ENCODE peak calls at places on chromosome 16, in seven cellular contexts. T is kidney; N is CD8-positive, alpha-beta T cell; V is body of pancreas; J is right lobe of liver; P is uterus; H is tibial artery. M is an unnamed sample.

GRCh38 chr16:82037251-82037650 is 2.2 kb downstream of the HSD17B2 start:
- DNase-seq in T (no peak), N (no peak), V (no peak), J (no peak), P (no peak), H (no peak), M (no peak)

GRCh38 chr16:92431-93339 is 14.7 kb downstream of the MPG start:
- DNase-seq in T (no peak), N (no peak), V (no peak), J (no peak), P (no peak), H (no peak), M (no peak)

GRCh38 chr16:51500306-51500705 is 349.2 kb upstream of the SALL1 start:
- DNase-seq in T (no peak), N (no peak), V (no peak), J (no peak), P (no peak), H (no peak), M (no peak)

GRCh38 chr16:3020247-3020603 is at the start of gene TNFRSF12A:
- DNase-seq in T (peak; percentile 92), N (peak; percentile 65), V (peak; percentile 89), J (peak; percentile 81), P (peak; percentile 80), H (peak; percentile 70), M (no peak)

GRCh38 chr16:88062341-88062861 is 111.2 kb downstream of the BANP start:
- DNase-seq in T (peak; percentile 88), N (no peak), V (no peak), J (no peak), P (peak; percentile 56), H (peak; percentile 55), M (peak; percentile 78)

GRCh38 chr16:8903004-8903403 is 20.9 kb downstream of the LITAFD start:
- DNase-seq in T (no peak), N (no peak), V (no peak), J (no peak), P (no peak), H (no peak), M (no peak)

GRCh38 chr16:81623365-81624102 is 155.6 kb upstream of the PLCG2 start:
- DNase-seq in T (no peak), N (peak; percentile 72), V (no peak), J (no peak), P (no peak), H (no peak), M (no peak)

GRCh38 chr16:86931410-86931941 is 353.1 kb downstream of the FOXL1 start:
- DNase-seq in T (peak; percentile 79), N (no peak), V (no peak), J (no peak), P (no peak), H (peak; percentile 47), M (no peak)

GRCh38 chr16:30985401-30986128 is 558 bp downstream of the HSD3B7 start:
- DNase-seq in T (peak; percentile 93), N (no peak), V (peak; percentile 92), J (peak; percentile 86), P (peak; percentile 37), H (peak; percentile 48), M (no peak)

GRCh38 chr16:27480761-27481160 is 69.0 kb downstream of the GTF3C1 start:
- DNase-seq in T (peak; percentile 38), N (no peak), V (no peak), J (no peak), P (no peak), H (no peak), M (no peak)

DNA sequence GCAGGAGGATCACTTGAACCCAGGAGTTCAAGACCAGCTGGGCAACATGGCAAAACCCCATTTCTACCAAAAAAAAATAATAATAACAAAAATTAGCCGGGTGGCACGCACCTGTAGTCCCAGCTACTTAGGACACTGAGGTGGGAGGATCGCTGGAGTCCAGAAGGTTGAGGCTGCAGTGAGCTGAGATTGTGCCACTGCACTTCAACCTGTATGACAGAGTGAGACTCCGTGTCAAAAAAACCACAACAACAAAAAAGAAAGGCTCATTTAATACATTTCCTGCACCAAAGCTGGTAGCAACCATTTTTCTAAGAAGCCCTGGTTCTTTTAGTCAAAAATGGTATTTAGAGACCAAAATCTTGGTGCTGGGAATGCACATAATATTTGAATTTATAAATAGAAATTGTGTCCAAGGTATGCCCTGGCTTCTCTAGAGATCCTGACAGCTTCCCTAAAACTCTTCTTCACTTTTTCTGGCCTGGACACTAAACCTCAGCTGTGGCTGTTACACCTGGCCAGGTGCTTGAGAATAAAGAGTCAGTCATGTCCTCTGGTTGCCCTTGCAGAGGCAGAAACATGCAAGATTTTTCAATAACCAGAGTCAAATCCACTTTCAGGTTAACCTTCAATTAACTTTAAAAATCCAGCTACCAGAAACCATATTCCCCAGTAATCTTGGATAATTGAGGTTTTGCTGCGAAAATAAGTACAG is 35.9 kb downstream of the SCNN1B start:
- DNase-seq in T (no peak), N (no peak), V (no peak), J (no peak), P (no peak), H (no peak), M (no peak)
- H3K4me1 ChIP-seq in T (no peaks in the 10 kb centered on the region), N (no peaks in the 10 kb centered on the region), V (peaks cover 19% of the 10 kb centered on the region), J (no peaks in the 10 kb centered on the region), P (no peaks in the 10 kb centered on the region), H (no peaks in the 10 kb centered on the region), M (peaks cover 5% of the 10 kb centered on the region)

GRCh38 chr16:1343428-1344242 is 8.0 kb downstream of the TSR3 start:
- DNase-seq in T (no peak), N (no peak), V (no peak), J (no peak), P (no peak), H (no peak), M (no peak)

GRCh38 chr16:1342526-1343427 is 8.9 kb downstream of the TSR3 start:
- DNase-seq in T (peak; percentile 99), N (peak; percentile 93), V (peak; percentile 100), J (peak; percentile 99), P (peak; percentile 67), H (peak; percentile 84), M (peak; percentile 94)

GRCh38 chr16:1340730-1341494 is 7.5 kb downstream of the BAIAP3 start:
- DNase-seq in T (no peak), N (no peak), V (no peak), J (no peak), P (no peak), H (no peak), M (no peak)

GRCh38 chr16:1338855-1339675 is 5.6 kb downstream of the BAIAP3 start:
- DNase-seq in T (no peak), N (no peak), V (no peak), J (no peak), P (no peak), H (no peak), M (no peak)

DNA sequence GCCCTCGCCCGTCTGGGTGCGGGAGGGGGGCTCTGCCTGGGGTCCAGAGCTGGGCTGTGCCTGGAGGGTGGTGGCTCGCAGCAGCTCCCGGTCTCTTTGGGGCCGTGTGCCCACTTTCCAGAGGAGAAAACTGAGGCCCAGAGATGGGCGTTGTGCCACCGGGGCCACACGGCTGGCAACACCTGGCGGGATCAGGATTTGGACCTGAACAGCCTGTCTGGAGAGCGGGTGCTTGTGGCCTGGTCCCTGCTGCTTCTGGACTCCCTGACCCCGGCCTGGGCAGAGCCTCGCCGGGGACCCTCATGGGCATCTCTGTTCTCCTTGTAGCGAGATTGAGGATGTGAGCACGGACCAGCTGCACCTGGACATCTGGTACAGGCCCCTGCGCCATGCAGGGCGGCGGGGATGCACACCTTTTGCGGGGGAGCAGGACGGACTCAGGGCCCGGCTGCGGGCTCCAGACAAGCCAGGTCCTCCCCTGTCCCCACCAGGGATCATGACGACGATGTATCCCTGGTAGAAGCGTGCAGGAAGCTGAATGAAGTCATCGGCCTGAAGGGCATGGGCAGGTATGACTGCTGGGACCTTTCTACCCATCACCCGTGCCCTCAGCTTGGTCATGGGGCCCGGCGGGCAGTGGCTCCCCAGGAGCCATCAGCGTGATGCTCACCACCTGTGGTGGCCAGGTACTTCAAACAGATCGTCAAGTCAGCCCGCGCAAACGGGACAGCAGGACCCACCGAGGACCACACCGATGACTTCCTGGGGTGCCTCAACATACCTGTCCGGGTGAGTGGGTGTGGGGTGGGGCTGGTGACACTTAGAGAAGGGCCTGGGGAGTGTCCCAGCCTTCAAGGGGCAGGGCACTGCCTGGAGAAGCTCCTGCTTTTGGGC is 8.3 kb downstream of the BAIAP3 start:
- DNase-seq in T (no peak), N (no peak), V (no peak), J (no peak), P (no peak), H (no peak), M (no peak)
- H3K4me1 ChIP-seq in T (peaks cover 14% of the 10 kb centered on the region), N (peaks cover 15% of the 10 kb centered on the region), V (peaks cover 25% of the 10 kb centered on the region), J (no peaks in the 10 kb centered on the region), P (no peaks in the 10 kb centered on the region), H (peaks cover 14% of the 10 kb centered on the region), M (peaks cover 24% of the 10 kb centered on the region)

DNA sequence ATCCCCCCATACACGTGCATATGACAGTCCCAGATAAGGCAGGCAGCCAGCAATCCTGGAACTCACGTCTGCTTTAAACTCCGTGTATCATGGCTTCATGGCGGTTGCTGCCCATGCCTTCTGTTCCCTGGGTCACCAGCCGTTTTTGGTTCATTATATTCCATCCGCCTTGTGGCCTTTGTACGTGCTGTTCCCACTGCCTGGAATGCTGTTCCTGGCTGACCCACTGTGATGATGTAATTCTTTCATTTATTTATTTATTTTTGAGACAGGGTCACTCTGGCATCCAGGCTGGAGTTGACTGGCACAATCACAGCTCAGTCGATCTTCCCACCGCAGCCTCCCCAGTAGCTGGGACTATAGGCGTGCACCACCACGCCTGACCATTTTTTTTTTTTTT is 136.7 kb upstream of the GSE1 start:
- DNase-seq in T (no peak), N (no peak), V (no peak), J (no peak), P (no peak), H (no peak), M (no peak)
- H3K4me1 ChIP-seq in T (peaks cover 10% of the 10 kb centered on the region), N (no peaks in the 10 kb centered on the region), V (peaks cover 10% of the 10 kb centered on the region), J (no peaks in the 10 kb centered on the region), P (no peaks in the 10 kb centered on the region), H (peaks cover 15% of the 10 kb centered on the region), M (peaks cover 36% of the 10 kb centered on the region)

DNA sequence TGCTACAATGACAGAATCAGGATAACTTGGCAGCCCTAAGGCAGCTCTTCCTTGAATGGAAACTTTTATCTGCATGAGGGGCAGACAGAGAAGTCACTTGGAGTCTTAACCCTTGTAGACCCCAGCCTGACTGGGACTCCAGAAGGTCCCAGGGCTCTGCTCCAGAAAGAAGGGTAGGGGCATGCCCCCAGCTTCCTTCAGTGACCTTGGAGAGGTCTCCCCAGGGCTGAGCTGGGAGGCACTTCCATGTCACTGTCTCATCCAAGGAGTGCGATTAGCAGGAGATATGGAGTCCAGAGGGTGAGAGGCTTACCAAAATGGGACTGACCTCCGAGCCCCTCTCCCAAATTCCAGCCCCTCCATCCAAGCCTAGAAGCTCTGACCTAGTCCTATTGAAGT is 3.4 kb upstream of the NLRC5 start:
- DNase-seq in T (no peak), N (no peak), V (no peak), J (no peak), P (no peak), H (no peak), M (no peak)
- H3K4me1 ChIP-seq in T (peaks cover 23% of the 10 kb centered on the region), N (peaks cover 85% of the 10 kb centered on the region), V (peaks cover 41% of the 10 kb centered on the region), J (no peaks in the 10 kb centered on the region), P (peaks cover 5% of the 10 kb centered on the region), H (peaks cover 82% of the 10 kb centered on the region), M (peaks cover 49% of the 10 kb centered on the region)

GRCh38 chr16:89413811-89414585 is 76.4 kb downstream of the ANKRD11 start:
- DNase-seq in T (no peak), N (no peak), V (no peak), J (peak; percentile 85), P (no peak), H (no peak), M (no peak)
- H3K4me1 ChIP-seq in T (peaks cover 46% of the 10 kb centered on the region), N (peaks cover 85% of the 10 kb centered on the region), V (peaks cover 76% of the 10 kb centered on the region), J (peaks cover 23% of the 10 kb centered on the region), P (peaks cover 14% of the 10 kb centered on the region), H (peaks cover 92% of the 10 kb centered on the region), M (peaks cover 63% of the 10 kb centered on the region)